ENCODE peak calls at places on chromosome 14, in six cellular contexts. G is effector memory CD4-positive, alpha-beta T cell; P is osteoblast; C is psoas muscle; O is cardiac muscle cell; V is Peyer's patch. F is an unnamed sample. For H3K4me1, the result is how much of the 10 kb centered on the place peaks cover.

GRCh38 chr14:51167587-51168219 is 72.3 kb upstream of the TMX1 start:
- DNase-seq in G (no peak), P (peak), O (no peak), V (no peak), C (no peak), F (no peak)

GRCh38 chr14:93797536-93797935 is 9.3 kb upstream of the PRIMA1 start:
- DNase-seq in C (no peak), P (no peak), O (no peak), V (no peak), G (no peak), F (no peak)

GRCh38 chr14:44609201-44609600 is 102.1 kb upstream of the FSCB start:
- DNase-seq in P (no peak), C (no peak), G (no peak), V (no peak), O (no peak), F (no peak)

GRCh38 chr14:87901196-87901595 is 91.8 kb downstream of the GALC start:
- DNase-seq in G (no peak), P (no peak), C (no peak), V (no peak), O (no peak), F (no peak)

GRCh38 chr14:33805593-33805992 is 145.3 kb downstream of the EGLN3 start:
- DNase-seq in P (no peak), V (no peak), C (no peak), O (no peak), G (no peak), F (no peak)

GRCh38 chr14:35229084-35229483 is 63.1 kb upstream of the PSMA6 start:
- DNase-seq in V (no peak), G (no peak), P (no peak), C (no peak), O (no peak), F (no peak)

GRCh38 chr14:72613196-72613974 is 280.5 kb downstream of the DPF3 start:
- DNase-seq in O (peak), P (peak), G (no peak), V (no peak), C (peak), F (no peak)

GRCh38 chr14:75849496-75849895 is 132.3 kb downstream of the TGFB3 start:
- DNase-seq in P (peak), O (no peak), G (no peak), C (no peak), V (no peak), F (no peak)

GRCh38 chr14:68247281-68247680 is 427.7 kb downstream of the RAD51B start:
- DNase-seq in G (no peak), P (no peak), V (no peak), C (no peak), O (no peak), F (no peak)
- H3K4me1 ChIP-seq in G (under half), P (under half), V (under half), C (half or more), O (half or more), F (under half)

DNA sequence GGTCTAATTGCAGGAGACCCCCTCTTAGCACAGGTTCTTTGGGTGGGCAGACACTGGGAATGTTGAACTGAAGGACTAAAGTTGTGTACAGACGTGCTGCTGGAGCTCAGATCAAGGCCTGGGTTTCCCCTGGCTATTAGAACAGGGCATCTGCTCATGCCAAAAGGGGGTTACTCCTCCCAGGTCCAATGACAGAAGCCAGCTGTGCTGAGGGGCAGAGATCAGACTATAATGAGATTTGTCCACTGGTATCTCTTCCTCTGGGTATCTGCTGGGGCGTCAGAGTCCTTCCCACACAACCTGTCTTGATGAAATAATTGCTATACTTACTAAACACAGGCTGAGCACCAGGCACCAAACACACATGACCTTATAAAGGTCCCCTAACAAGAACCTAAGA is 42.6 kb downstream of the LTBP2 start:
- DNase-seq in G (no peak), P (no peak), V (no peak), C (peak), O (no peak), F (no peak)
- H3K27ac ChIP-seq in G (no peak), P (peak), V (no peak), C (no peak), O (no peak), F (no peak)

GRCh38 chr14:56100556-56100955 is 17.7 kb upstream of the PELI2 start:
- DNase-seq in V (no peak), G (no peak), C (no peak), O (no peak), P (peak), F (no peak)
- H3K4me1 ChIP-seq in V (under half), G (under half), C (under half), O (under half), P (under half), F (under half)

DNA sequence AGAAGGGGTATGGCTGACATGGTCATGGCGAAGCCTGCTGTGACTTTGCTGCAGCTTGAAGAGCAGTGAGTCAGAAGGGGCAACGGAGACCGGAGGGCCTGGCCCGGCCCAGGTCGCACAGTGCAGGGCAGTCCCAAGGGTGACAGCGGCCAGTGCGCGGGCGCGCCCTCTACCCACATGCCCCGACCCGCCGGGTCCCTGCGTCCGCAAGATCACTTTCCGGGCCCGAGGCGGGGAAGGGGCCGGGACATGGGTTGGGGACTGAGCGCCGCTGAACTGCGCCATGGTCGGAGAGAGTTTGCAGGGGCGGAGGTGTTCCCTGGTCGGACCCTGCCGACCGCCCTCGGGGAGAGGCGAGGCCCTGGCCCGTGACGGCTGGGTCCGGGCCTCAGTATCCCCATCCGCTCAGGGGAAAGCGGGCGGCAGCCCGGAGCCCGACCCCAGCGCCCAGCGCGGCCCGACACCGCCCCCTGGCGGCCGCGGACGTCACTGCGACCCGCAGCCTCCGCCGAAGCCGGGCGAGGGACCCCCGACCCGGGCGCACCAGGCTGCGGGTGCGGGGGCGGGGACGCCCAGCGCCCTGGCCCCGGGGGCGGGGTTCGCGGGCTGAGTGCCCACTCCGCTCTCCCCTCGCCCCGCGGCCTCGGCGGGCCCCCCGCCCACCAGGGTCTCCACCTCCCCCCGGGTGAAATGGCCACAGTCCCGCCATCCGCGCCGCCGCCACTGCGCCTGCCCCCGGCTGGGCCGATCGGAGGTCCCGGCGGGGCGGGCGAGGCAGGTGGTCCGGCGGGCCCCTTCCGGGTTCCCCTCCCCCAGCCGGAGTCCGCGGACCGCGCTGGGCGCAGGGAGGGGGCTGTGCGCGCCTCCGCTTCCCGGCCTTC is 7.2 kb upstream of the ANKRD9 start:
- DNase-seq in O (peak), C (peak), V (peak), G (peak), P (peak), F (peak)
- H3K27ac ChIP-seq in O (no peak), C (peak), V (peak), G (no peak), P (no peak), F (peak)

DNA sequence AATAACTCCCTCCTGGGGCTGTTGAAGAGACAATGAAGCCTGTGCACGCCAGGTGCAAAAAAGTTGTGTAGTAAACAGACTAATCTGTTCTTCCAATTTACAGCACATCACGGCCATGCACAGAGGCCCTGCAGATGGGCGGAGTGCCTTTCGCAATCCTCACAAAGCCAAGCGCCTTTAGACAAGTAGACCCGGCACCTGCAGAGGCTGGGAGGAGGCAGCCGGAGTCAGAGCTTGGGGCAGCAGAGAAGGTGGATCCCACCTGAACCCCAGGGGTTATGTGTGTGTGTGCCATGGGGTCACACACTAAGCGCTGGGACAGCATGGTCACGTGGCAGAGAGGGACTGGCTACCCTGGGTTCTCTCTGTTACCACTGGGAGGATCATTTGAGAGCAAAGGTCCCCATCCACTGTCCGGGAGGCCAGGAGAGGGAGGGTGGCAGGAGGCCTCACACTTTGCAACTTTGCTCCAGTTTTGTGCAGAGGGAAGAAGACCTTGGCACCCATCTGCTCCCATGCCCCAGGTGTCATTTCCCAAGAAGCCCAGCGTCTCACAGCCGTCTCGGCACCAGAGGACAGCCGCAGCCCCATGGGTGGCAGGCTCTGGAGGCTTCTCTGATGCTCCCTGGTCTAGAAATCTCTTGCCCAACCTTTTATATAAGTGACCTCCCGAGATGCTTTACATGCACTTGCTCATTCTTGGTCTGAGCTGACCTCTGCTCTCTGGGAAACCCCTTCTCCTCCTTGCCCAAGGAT is 80.0 kb upstream of the DICER1 start:
- DNase-seq in P (no peak), O (no peak), G (no peak), C (peak), V (no peak), F (no peak)
- H3K4me1 ChIP-seq in P (under half), O (under half), G (under half), C (under half), V (under half), F (under half)

DNA sequence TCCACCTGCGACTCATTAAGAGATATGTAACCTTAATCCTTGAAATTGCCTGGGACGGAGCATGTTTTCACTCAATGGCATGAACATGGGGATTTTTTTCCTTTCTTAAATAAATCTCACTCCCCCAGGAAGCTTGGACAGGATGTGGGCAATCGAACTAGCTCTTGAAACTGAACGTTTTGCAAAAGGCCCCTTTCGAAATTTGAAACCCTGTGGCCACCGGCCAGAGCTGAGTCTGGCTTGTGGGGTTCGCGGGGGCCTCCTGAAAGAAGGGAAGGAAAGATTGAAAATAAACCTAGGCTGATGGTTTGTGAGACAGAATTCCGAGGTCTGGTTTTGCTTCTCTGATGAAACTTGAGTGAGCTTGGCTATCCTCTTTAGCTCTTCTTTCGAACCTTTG is 101.4 kb upstream of the RTL1 start:
- DNase-seq in C (no peak), G (no peak), P (peak), O (no peak), V (no peak), F (no peak)
- H3K27ac ChIP-seq in C (no peak), G (no peak), P (no peak), O (no peak), V (no peak), F (no peak)